ENCODE peak calls at places on chromosomes 5 and 9, in nine cellular contexts. B, U, C, T, M, Y, E, H and N are unnamed samples.

GRCh38 chr9:21778300-21778699 is 24.1 kb upstream of the MTAP start:
- DNase-seq in Y (no peak), T (no peak), E (no peak), U (peak), M (peak), H (no peak), C (no peak), B (no peak), N (no peak)

GRCh38 chr9:129494113-129494789 is 126.7 kb downstream of the C9orf50 start:
- DNase-seq in M (no peak), B (no peak), U (no peak), E (no peak), C (no peak), T (no peak), Y (no peak), H (no peak), N (no peak)

GRCh38 chr9:114366334-114367128 is 21.3 kb downstream of the AKNA start:
- DNase-seq in T (peak), H (no peak), Y (no peak), M (peak), B (no peak), E (peak), C (peak), U (peak), N (no peak)

GRCh38 chr9:38017149-38017884 is 51.7 kb downstream of the SHB start:
- DNase-seq in M (no peak), B (no peak), E (no peak), C (peak), H (peak), Y (peak), U (no peak), T (no peak), N (no peak)

GRCh38 chr9:101172671-101173070 is 144.1 kb downstream of the PLPPR1 start:
- DNase-seq in U (no peak), Y (no peak), M (no peak), T (no peak), B (no peak), C (no peak), E (no peak), H (no peak), N (no peak)

GRCh38 chr5:142150431-142150830 is 41.9 kb downstream of the NDFIP1 start:
- DNase-seq in M (no peak), U (no peak), C (no peak), Y (no peak), B (no peak), T (no peak), H (no peak), E (no peak), N (no peak)

GRCh38 chr9:137724114-137724445 is 105.3 kb downstream of the EHMT1 start:
- DNase-seq in Y (no peak), B (no peak), H (peak), E (no peak), T (no peak), M (no peak), U (peak), C (peak), N (no peak)

GRCh38 chr9:109817146-109817845 is 37.3 kb downstream of the PALM2AKAP2 start:
- DNase-seq in C (peak), Y (no peak), B (no peak), T (no peak), M (no peak), H (no peak), E (no peak), U (peak), N (no peak)

GRCh38 chr5:7842531-7842930 is 8.4 kb downstream of the CFAP90 start:
- DNase-seq in H (no peak), C (no peak), M (no peak), Y (no peak), B (no peak), T (no peak), E (no peak), U (no peak), N (no peak)

GRCh38 chr9:13278368-13279246 is 885 bp downstream of the MPDZ start:
- DNase-seq in C (peak), Y (peak), E (peak), U (peak), M (peak), B (no peak), T (peak), H (peak), N (peak)

GRCh38 chr5:169153405-169153804 is 147.5 kb downstream of the SLIT3 start:
- DNase-seq in B (no peak), M (no peak), E (no peak), C (no peak), Y (no peak), T (no peak), H (no peak), U (no peak), N (no peak)

GRCh38 chr5:130138406-130139060 is 234.3 kb downstream of the CHSY3 start:
- DNase-seq in C (peak), M (peak), T (no peak), Y (no peak), U (no peak), B (no peak), H (no peak), E (no peak), N (no peak)

GRCh38 chr5:141992349-141992963 is 20.4 kb downstream of the GNPDA1 start:
- DNase-seq in C (peak), Y (no peak), H (no peak), B (no peak), M (peak), E (peak), T (peak), U (peak), N (no peak)

GRCh38 chr5:102313907-102314306 is 17.8 kb upstream of the SLCO4C1 start:
- DNase-seq in C (no peak), B (no peak), H (no peak), M (no peak), T (no peak), U (no peak), E (no peak), Y (no peak), N (no peak)

GRCh38 chr5:90434116-90434714 is 24.7 kb upstream of the CETN3 start:
- DNase-seq in E (peak), Y (no peak), B (no peak), U (peak), H (peak), M (peak), T (no peak), C (peak), N (no peak)

GRCh38 chr9:114396558-114397218 is 8.9 kb upstream of the AKNA start:
- DNase-seq in E (no peak), T (no peak), M (peak), C (no peak), H (no peak), U (no peak), Y (no peak), B (no peak), N (no peak)

GRCh38 chr9:128556276-128556675 is 3.9 kb downstream of the SPTAN1 start:
- DNase-seq in Y (no peak), H (no peak), T (no peak), U (no peak), C (no peak), E (no peak), M (no peak), B (no peak), N (no peak)

GRCh38 chr5:141326088-141326854 is 4.0 kb upstream of the PCDHGA1 start:
- DNase-seq in T (peak), B (no peak), M (peak), H (peak), U (peak), E (peak), C (peak), Y (peak), N (no peak)

GRCh38 chr5:150637245-150638052 is 3.0 kb upstream of the SYNPO start:
- DNase-seq in E (no peak), B (no peak), C (peak), T (no peak), M (peak), Y (peak), U (peak), H (no peak), N (no peak)

GRCh38 chr5:141605523-141606277 is 13.1 kb downstream of the DIAPH1 start:
- DNase-seq in B (no peak), T (no peak), C (peak), H (no peak), Y (no peak), M (peak), E (peak), U (no peak), N (no peak)

GRCh38 chr5:17258429-17258828 is 41.0 kb downstream of the BASP1 start:
- DNase-seq in H (no peak), T (no peak), C (peak), B (no peak), M (peak), U (peak), E (no peak), Y (no peak), N (no peak)

GRCh38 chr5:16690243-16690839 is 73.5 kb upstream of the RETREG1 start:
- DNase-seq in B (peak), M (peak), H (peak), E (no peak), Y (no peak), C (peak), T (no peak), U (peak), N (no peak)

GRCh38 chr9:18429065-18429464 is 44.9 kb upstream of the ADAMTSL1 start:
- DNase-seq in U (no peak), H (no peak), T (no peak), M (peak), E (no peak), Y (no peak), C (no peak), B (no peak), N (no peak)

GRCh38 chr5:7753596-7753995 is 97.3 kb downstream of the CFAP90 start:
- DNase-seq in M (no peak), U (no peak), Y (no peak), B (no peak), T (no peak), H (no peak), C (no peak), E (no peak), N (no peak)

GRCh38 chr5:132388244-132389050 is 18.9 kb downstream of the SLC22A5 start:
- DNase-seq in Y (no peak), U (no peak), C (no peak), M (peak), H (no peak), T (no peak), B (no peak), E (peak), N (no peak)

GRCh38 chr5:168390491-168390890 is 95.8 kb upstream of the RARS1 start:
- DNase-seq in M (no peak), B (no peak), E (no peak), Y (no peak), C (no peak), U (peak), T (no peak), H (no peak), N (peak)

GRCh38 chr9:94150890-94151660 is 66.8 kb downstream of the PTPDC1 start:
- DNase-seq in C (no peak), T (no peak), H (no peak), B (no peak), E (no peak), Y (no peak), M (no peak), U (no peak), N (no peak)

GRCh38 chr5:175675873-175676272 is 18.0 kb downstream of the HRH2 start:
- DNase-seq in M (no peak), U (no peak), C (no peak), Y (no peak), B (no peak), E (no peak), H (no peak), T (no peak), N (no peak)

GRCh38 chr5:83407931-83408330 is 63.6 kb upstream of the VCAN start:
- DNase-seq in U (no peak), E (no peak), Y (no peak), C (no peak), H (no peak), B (no peak), M (no peak), T (no peak), N (no peak)

GRCh38 chr5:106397700-106398099 is 1273.0 kb downstream of the EFNA5 start:
- DNase-seq in T (no peak), C (peak), M (peak), U (peak), E (no peak), Y (no peak), B (peak), H (no peak), N (peak)

GRCh38 chr9:95757026-95757425 is 118.5 kb upstream of the ERCC6L2 start:
- DNase-seq in E (no peak), C (peak), U (peak), H (no peak), Y (no peak), T (no peak), B (no peak), M (peak), N (no peak)

DNA sequence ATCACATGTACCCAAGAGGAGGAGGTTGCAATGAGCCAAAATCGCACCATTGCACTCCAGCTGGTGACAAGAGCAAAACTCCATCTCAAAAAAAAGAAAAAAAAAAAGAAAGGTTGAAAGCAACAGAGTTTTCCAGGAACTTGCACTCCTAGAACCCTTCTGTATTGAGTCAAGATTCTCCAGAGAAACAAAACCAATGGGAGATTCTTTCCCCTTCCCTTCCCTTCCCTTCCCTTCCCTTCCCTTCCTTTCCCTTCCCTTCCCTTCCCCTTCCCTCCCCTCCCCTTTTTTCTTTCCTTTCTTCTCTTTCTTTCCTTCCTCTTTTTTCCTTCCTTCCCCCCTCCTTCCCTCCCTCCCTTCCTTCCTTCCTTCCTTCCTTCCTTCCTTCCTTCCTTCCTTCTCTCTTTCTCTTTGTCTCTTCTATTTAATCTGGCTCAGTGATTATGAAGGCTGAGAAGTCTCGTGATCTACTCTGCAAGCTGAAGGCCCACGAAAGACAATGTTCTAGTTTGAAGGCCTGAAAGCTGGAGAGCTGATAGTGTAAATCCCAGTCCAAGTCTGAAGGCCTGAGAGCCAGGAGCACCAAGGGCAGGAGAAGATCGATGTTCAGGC is 59.6 kb upstream of the CNTLN start:
- DNase-seq in Y (no peak), M (no peak), H (no peak), U (no peak), C (no peak), E (no peak), B (no peak), T (no peak), N (no peak)
- H3K27ac ChIP-seq in Y (no peak), M (no peak), H (no peak), U (no peak), C (no peak), E (no peak), B (no peak), T (no peak), N (no peak)

GRCh38 chr9:112086627-112087026 is 88.5 kb downstream of the SUSD1 start:
- DNase-seq in M (peak), E (no peak), H (no peak), U (peak), T (no peak), C (no peak), B (no peak), Y (no peak), N (no peak)
- TF ChIP-seq CTCF in M (peak), E (peak), H (peak), U (peak), T (no peak), C (peak), B (peak), Y (peak), N (peak)

DNA sequence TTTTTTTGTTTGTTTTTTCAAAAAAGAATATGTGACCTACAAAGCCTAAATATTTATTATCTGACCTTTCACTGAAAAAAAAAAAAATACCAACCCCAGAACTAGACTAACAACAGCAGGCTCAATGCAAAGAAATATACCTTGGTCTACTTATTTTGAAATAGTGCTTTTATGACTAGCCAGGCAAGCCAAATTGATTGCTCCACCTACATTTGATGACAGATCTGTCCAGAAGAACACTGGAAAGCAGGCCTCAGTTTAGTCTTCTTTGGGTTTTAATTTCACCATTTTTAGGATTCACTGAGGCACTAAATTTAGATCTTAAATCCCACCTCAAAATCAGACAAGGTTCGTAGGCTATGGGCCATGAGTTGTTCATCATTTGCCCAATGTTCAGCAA is 97.3 kb downstream of the PLPP1 start:
- DNase-seq in E (no peak), B (no peak), C (no peak), M (no peak), H (no peak), U (no peak), Y (no peak), T (no peak), N (no peak)
- H3K27ac ChIP-seq in E (peak), B (peak), C (peak), M (peak), H (peak), U (no peak), Y (peak), T (peak), N (peak)

GRCh38 chr5:10423009-10423408 is 18.7 kb upstream of the ROPN1L start:
- DNase-seq in H (peak), U (no peak), M (no peak), E (no peak), B (no peak), C (no peak), T (no peak), Y (no peak), N (no peak)

GRCh38 chr5:10420926-10421325 is 20.8 kb upstream of the ROPN1L start:
- DNase-seq in B (no peak), U (no peak), E (no peak), C (no peak), H (no peak), T (no peak), Y (no peak), M (no peak), N (no peak)

GRCh38 chr5:10421841-10422691 is 19.6 kb upstream of the ROPN1L start:
- DNase-seq in E (no peak), H (no peak), U (no peak), Y (no peak), C (no peak), M (no peak), B (no peak), T (no peak), N (no peak)

GRCh38 chr5:10427201-10427600 is 14.5 kb upstream of the ROPN1L start:
- DNase-seq in M (no peak), B (no peak), C (no peak), Y (no peak), U (no peak), H (no peak), T (no peak), E (no peak), N (no peak)

GRCh38 chr5:10424124-10424731 is 17.5 kb upstream of the ROPN1L start:
- DNase-seq in H (peak), Y (no peak), E (no peak), C (peak), M (peak), T (no peak), U (peak), B (no peak), N (no peak)
- TF ChIP-seq CTCF in H (peak), Y (peak), E (no peak), C (peak), M (peak), T (no peak), U (peak), B (peak), N (peak)

DNA sequence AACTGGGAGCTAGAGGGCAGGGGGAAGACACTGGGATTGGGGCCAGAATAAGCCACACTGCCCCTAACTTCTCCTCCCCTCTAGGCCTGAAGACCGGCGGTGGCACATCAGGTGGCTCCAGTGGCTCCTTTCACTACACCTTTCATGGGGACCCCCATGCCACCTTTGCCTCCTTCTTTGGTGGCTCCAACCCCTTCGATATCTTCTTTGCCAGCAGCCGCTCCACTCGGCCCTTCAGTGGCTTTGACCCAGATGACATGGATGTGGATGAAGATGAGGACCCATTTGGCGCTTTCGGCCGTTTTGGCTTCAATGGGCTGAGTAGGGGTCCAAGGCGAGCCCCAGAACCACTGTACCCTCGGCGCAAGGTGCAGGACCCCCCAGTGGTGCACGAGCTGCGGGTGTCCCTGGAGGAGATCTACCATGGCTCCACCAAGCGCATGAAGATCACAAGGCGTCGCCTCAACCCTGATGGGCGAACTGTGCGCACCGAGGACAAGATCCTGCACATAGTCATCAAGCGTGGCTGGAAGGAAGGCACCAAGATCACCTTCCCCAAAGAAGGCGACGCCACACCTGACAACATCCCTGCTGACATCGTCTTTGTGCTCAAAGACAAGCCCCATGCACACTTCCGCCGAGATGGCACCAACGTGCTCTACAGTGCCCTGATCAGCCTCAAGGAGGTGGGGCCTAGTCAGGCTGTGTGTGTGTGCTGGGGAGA is 6.8 kb downstream of the DNAJB5 start:
- DNase-seq in E (no peak), Y (no peak), C (no peak), B (no peak), U (no peak), M (no peak), H (peak), T (no peak), N (peak)
- H3K27ac ChIP-seq in E (peak), Y (peak), C (no peak), B (no peak), U (peak), M (no peak), H (no peak), T (no peak), N (peak)

DNA sequence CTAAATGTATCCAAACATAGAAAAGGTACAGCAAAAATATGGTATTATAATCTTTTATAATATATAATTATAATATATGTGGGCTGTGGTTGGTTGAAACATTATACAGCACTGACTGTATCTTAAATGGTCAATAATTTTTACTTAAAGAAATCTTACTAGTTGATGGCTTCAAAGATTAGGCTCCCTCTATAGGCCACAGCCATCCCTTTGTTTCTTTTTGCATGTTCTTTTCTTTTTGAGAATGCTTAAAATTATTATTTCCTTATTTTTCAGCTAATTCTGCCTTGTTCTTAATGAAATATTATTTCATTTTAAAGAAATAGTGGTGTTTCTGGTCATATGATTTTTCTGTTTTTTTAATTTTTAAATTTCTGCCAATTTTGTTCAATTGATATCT is 128.5 kb downstream of the MAST4 start:
- DNase-seq in B (no peak), Y (no peak), C (no peak), U (no peak), H (no peak), T (no peak), E (no peak), M (peak), N (no peak)
- TF ChIP-seq CTCF in B (no peak), Y (no peak), C (peak), U (peak), H (peak), T (no peak), E (no peak), M (peak), N (peak)

DNA sequence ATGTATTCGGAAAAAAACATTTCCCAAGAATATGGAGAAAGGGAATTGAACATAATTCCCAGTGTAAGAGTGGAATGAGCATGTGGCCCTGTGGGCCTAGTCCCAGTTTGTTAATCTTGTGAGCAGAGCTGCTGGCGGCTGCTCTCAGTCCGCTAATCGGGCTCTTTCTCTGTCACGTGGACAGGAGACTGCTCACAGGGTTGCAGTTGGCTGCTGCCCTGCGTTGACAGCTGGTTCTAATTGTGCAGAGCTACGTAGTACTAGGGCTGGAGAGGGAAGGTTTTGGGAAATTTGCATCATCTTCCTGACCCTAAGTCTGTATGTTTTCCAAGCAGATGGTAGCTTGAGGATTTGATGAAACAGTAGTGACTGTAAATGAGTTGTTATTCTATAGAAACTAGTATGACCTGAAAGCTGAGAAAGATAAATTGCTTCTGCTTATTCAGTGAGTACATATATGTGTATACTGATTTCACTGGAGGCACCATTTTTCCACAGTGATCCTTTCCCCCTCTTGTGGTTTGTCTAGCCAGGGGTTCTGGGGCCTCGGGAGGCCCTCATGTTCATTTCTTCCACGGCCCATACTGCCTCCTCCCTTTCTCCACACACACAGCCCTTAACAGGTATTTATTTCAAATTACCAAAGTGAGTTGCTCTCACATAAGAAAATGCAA is 100.6 kb downstream of the ANGPTL2 start:
- DNase-seq in C (peak), E (peak), M (peak), H (no peak), Y (peak), B (no peak), T (no peak), U (no peak), N (no peak)
- H3K27ac ChIP-seq in C (no peak), E (peak), M (peak), H (no peak), Y (peak), B (no peak), T (peak), U (no peak), N (no peak)